ENCODE peak calls at places on chromosomes 11 and 22, in five cellular contexts. M, F, U, O and A are unnamed samples.
A peak's percentile ranks its signal among the peaks of the same experiment; 100 is the strongest.

GRCh38 chr11:35681181-35681767 is 18.7 kb downstream of the TRIM44 start:
- ATAC-seq in M (no peak), F (peak; percentile 40), U (no peak), O (no peak), A (no peak)

GRCh38 chr22:18144105-18144504 is 5.9 kb upstream of the USP18 start:
- ATAC-seq in M (no peak), F (no peak), U (no peak), O (no peak), A (no peak)

GRCh38 chr11:129440028-129440630 is 64.5 kb downstream of the BARX2 start:
- ATAC-seq in M (no peak), F (no peak), U (no peak), O (peak; percentile 92), A (no peak)

GRCh38 chr11:69499946-69500284 is 18.5 kb downstream of the LINC01488 start:
- ATAC-seq in M (no peak), F (no peak), U (no peak), O (no peak), A (no peak)

GRCh38 chr22:49540571-49541450 is 286.9 kb downstream of the BRD1 start:
- ATAC-seq in M (no peak), F (no peak), U (no peak), O (no peak), A (no peak)

GRCh38 chr11:65927904-65928397 is 8.7 kb downstream of the DRAP1 start:
- ATAC-seq in M (no peak), F (peak; percentile 95), U (no peak), O (no peak), A (no peak)

GRCh38 chr11:92401507-92401906 is 176.9 kb downstream of the FAT3 start:
- ATAC-seq in M (no peak), F (no peak), U (no peak), O (no peak), A (no peak)

GRCh38 chr11:132357811-132358572 is 987.6 kb downstream of the NTM start:
- ATAC-seq in M (no peak), F (peak; percentile 88), U (no peak), O (no peak), A (no peak)

GRCh38 chr11:78354741-78355705 is 62.6 kb downstream of the GAB2 start:
- ATAC-seq in M (no peak), F (peak; percentile 74), U (no peak), O (no peak), A (no peak)

GRCh38 chr11:86747801-86748200 is 52.5 kb upstream of the PRSS23 start:
- ATAC-seq in M (no peak), F (no peak), U (no peak), O (no peak), A (no peak)

GRCh38 chr11:86805873-86806310 is 5.5 kb downstream of the PRSS23 start:
- ATAC-seq in M (peak; percentile 57), F (peak; percentile 97), U (no peak), O (no peak), A (peak; percentile 51)

GRCh38 chr22:29747832-29748231 is 19.0 kb downstream of the ZMAT5 start:
- ATAC-seq in M (no peak), F (no peak), U (no peak), O (no peak), A (no peak)

GRCh38 chr11:10640308-10640707 is 53.2 kb downstream of the IRAG1 start:
- ATAC-seq in M (no peak), F (no peak), U (no peak), O (no peak), A (no peak)

GRCh38 chr11:120290945-120291344 is 34.2 kb upstream of the TLCD5 start:
- ATAC-seq in M (no peak), F (no peak), U (no peak), O (no peak), A (no peak)

GRCh38 chr22:35567794-35568193 is 27.2 kb downstream of the RASD2 start:
- ATAC-seq in M (peak; percentile 34), F (no peak), U (no peak), O (no peak), A (no peak)

GRCh38 chr11:114260483-114260882 is 35.7 kb upstream of the NNMT start:
- ATAC-seq in M (peak; percentile 1), F (no peak), U (no peak), O (peak; percentile 33), A (peak; percentile 6)

GRCh38 chr11:86202013-86202336 is 42.6 kb upstream of the EED start:
- ATAC-seq in M (peak; percentile 21), F (peak; percentile 85), U (peak; percentile 73), O (no peak), A (no peak)

GRCh38 chr22:38710866-38711265 is 5.1 kb downstream of the GTPBP1 start:
- ATAC-seq in M (no peak), F (no peak), U (no peak), O (no peak), A (no peak)

GRCh38 chr11:83256602-83257340 is 29.4 kb downstream of the CCDC90B start:
- ATAC-seq in M (no peak), F (no peak), U (no peak), O (peak; percentile 35), A (no peak)

GRCh38 chr11:110362916-110363574 is 66.6 kb upstream of the RDX start:
- ATAC-seq in M (peak; percentile 52), F (peak; percentile 73), U (peak; percentile 82), O (peak; percentile 71), A (no peak)

GRCh38 chr11:12441081-12441801 is 63.9 kb downstream of the PARVA start:
- ATAC-seq in M (no peak), F (no peak), U (no peak), O (no peak), A (no peak)

GRCh38 chr11:1844221-1845094 is 5.7 kb downstream of the TNNI2 start:
- ATAC-seq in M (peak; percentile 23), F (peak; percentile 9), U (no peak), O (no peak), A (peak; percentile 52)

GRCh38 chr11:100619484-100619883 is 67.6 kb upstream of the ARHGAP42 start:
- ATAC-seq in M (no peak), F (no peak), U (no peak), O (no peak), A (no peak)

GRCh38 chr11:992577-992976 is 43.9 kb downstream of the MUC6 start:
- ATAC-seq in M (no peak), F (no peak), U (no peak), O (no peak), A (no peak)

GRCh38 chr11:86916330-86916729 is 38.9 kb downstream of the FZD4 start:
- ATAC-seq in M (peak; percentile 77), F (no peak), U (peak; percentile 63), O (peak; percentile 56), A (peak; percentile 45)

GRCh38 chr11:36566407-36567053 is 1.3 kb upstream of the RAG1 start:
- ATAC-seq in M (no peak), F (no peak), U (no peak), O (no peak), A (no peak)

GRCh38 chr11:125175896-125176575 is 11.5 kb downstream of the PKNOX2 start:
- ATAC-seq in M (no peak), F (no peak), U (no peak), O (no peak), A (no peak)

GRCh38 chr22:21690401-21690801 is 24.6 kb downstream of the PPIL2 start:
- ATAC-seq in M (no peak), F (peak; percentile 81), U (no peak), O (no peak), A (no peak)

GRCh38 chr11:119680899-119681370 is 48.1 kb downstream of the NECTIN1 start:
- ATAC-seq in M (peak; percentile 65), F (no peak), U (no peak), O (peak; percentile 70), A (no peak)

GRCh38 chr11:17781221-17781620 is 46.6 kb downstream of the KCNC1 start:
- ATAC-seq in M (no peak), F (no peak), U (no peak), O (no peak), A (no peak)

GRCh38 chr11:47587039-47587675 is 679 bp downstream of the FAM180B start:
- ATAC-seq in M (no peak), F (no peak), U (no peak), O (no peak), A (peak; percentile 8)

GRCh38 chr11:102469196-102469821 is 16.7 kb upstream of the TMEM123 start:
- ATAC-seq in M (no peak), F (no peak), U (no peak), O (peak; percentile 51), A (no peak)

DNA sequence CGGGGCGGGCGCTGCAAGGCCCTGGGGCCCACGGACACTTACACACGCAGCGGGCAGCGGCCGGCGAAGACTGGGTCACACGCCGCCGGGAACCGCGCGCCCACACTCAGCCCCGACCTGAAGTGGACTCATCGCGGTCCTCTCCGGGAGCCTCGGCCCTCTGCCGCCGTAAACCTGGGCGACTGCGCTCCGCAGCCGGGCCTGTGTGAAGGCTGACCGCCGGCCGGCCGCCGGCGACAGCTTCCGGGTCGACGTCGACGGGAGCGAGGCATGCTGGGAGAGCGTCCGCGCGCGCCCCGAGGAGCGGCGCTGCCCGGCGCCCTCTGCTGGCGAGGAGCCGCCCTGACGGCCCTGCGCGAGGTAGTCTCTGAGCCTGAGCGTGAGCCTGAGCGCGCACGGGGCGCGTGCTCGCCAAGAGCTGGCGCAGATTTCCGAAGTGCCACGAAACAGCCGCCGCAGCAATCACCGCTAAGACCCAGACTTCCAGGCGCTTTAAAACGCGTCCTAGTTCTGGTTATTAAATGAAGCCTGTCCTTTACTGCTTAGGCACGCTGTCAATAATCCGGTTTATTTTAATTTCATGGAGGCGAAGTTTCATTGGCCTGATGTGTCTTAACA is at the start of gene SNX19:
- ATAC-seq in M (peak; percentile 99), F (peak; percentile 98), U (peak; percentile 98), O (peak; percentile 99), A (peak; percentile 99)
- TF ChIP-seq POLR2A in M (peak; percentile 88), F (peak; percentile 99), U (no peak), O (peak; percentile 95), A (peak; percentile 94)

GRCh38 chr22:44869196-44869595 is 116.8 kb downstream of the ARHGAP8 start:
- ATAC-seq in M (no peak), F (no peak), U (no peak), O (no peak), A (no peak)
- H3K27ac ChIP-seq in M (no peak overlapping the region), F (no peak overlapping the region), U (no peak overlapping the region), O (no peak overlapping the region), A (no peak overlapping the region)

GRCh38 chr11:75386912-75387311 is 12.4 kb upstream of the RPS3 start:
- ATAC-seq in M (no peak), F (no peak), U (no peak), O (no peak), A (no peak)

GRCh38 chr11:75384438-75385080 is 14.8 kb upstream of the RPS3 start:
- ATAC-seq in M (peak; percentile 82), F (peak; percentile 91), U (peak; percentile 80), O (peak; percentile 70), A (peak; percentile 70)

GRCh38 chr11:75380716-75381420 is 18.4 kb upstream of the RPS3 start:
- ATAC-seq in M (peak; percentile 68), F (no peak), U (peak; percentile 45), O (peak; percentile 77), A (peak; percentile 57)

GRCh38 chr11:75380245-75380644 is 19.1 kb upstream of the RPS3 start:
- ATAC-seq in M (no peak), F (no peak), U (no peak), O (no peak), A (no peak)

GRCh38 chr11:75383246-75383645 is 16.1 kb upstream of the RPS3 start:
- ATAC-seq in M (no peak), F (peak; percentile 47), U (no peak), O (no peak), A (no peak)
- H3K4me3 ChIP-seq in M (no peak overlapping the region), F (no peak overlapping the region), U (no peak overlapping the region), O (no peak overlapping the region), A (no peak overlapping the region)

DNA sequence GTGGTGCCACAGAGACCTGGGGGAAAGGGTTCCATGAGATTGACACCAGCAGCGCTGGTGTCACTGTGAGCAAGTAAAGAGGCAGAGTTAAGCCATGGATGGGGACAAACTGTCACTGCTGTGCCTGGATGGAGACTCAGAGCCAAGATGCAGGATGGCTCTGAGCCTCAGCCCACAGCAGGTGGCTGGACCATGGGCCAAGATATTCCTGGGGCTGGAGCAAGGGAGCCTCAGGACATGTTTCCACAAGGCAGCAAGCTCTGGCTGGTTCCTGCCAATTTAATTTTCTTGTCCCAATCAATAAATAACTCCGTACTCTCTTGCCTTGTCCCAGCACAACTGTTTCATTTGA is 23.0 kb downstream of the MYO18B start:
- ATAC-seq in M (no peak), F (no peak), U (no peak), O (no peak), A (no peak)
- TF ChIP-seq POLR2A in M (no peak), F (no peak), U (no peak), O (no peak), A (no peak)